ENCODE peak calls at places on chromosomes 5 and 9, in seven cellular contexts. One of them, this sample, is unnamed.

GRCh38 chr9:2157277-2158105 is 142.3 kb downstream of the SMARCA2 start:
- DNase-seq in transverse colon: peak; percentile 18
- DNase-seq in K562: no peak
- DNase-seq in H1: no peak
- DNase-seq in tibial nerve: no peak
- DNase-seq in A549: peak; percentile 52
- DNase-seq in ovary: peak; percentile 58
- DNase-seq in this sample: peak; percentile 33

GRCh38 chr5:142548739-142549275 is 137.1 kb downstream of the FGF1 start:
- DNase-seq in transverse colon: peak; percentile 41
- DNase-seq in K562: peak; percentile 78
- DNase-seq in H1: peak; percentile 78
- DNase-seq in tibial nerve: peak; percentile 71
- DNase-seq in A549: peak; percentile 93
- DNase-seq in ovary: peak; percentile 26
- DNase-seq in this sample: peak; percentile 36

GRCh38 chr5:135318037-135318436 is 81.0 kb downstream of the MACROH2A1 start:
- DNase-seq in transverse colon: no peak
- DNase-seq in K562: no peak
- DNase-seq in H1: no peak
- DNase-seq in tibial nerve: no peak
- DNase-seq in A549: no peak
- DNase-seq in ovary: no peak
- DNase-seq in this sample: peak; percentile 13

GRCh38 chr9:13369426-13369825 is 89.9 kb upstream of the MPDZ start:
- DNase-seq in transverse colon: no peak
- DNase-seq in K562: no peak
- DNase-seq in H1: no peak
- DNase-seq in tibial nerve: no peak
- DNase-seq in A549: no peak
- DNase-seq in ovary: no peak
- DNase-seq in this sample: no peak

GRCh38 chr5:171512397-171512796 is 93.0 kb downstream of the FGF18 start:
- DNase-seq in transverse colon: no peak
- DNase-seq in K562: no peak
- DNase-seq in H1: no peak
- DNase-seq in tibial nerve: no peak
- DNase-seq in A549: no peak
- DNase-seq in ovary: no peak
- DNase-seq in this sample: no peak

GRCh38 chr9:79945495-79945894 is 373.7 kb downstream of the TLE4 start:
- DNase-seq in transverse colon: no peak
- DNase-seq in K562: no peak
- DNase-seq in H1: no peak
- DNase-seq in tibial nerve: no peak
- DNase-seq in A549: no peak
- DNase-seq in ovary: no peak
- DNase-seq in this sample: no peak

GRCh38 chr5:43104102-43104501 is 16.6 kb upstream of the ZNF131 start:
- DNase-seq in transverse colon: no peak
- DNase-seq in K562: no peak
- DNase-seq in H1: no peak
- DNase-seq in tibial nerve: no peak
- DNase-seq in A549: no peak
- DNase-seq in ovary: no peak
- DNase-seq in this sample: no peak

GRCh38 chr5:76689321-76690026 is 26.5 kb upstream of the F2R start:
- DNase-seq in transverse colon: no peak
- DNase-seq in K562: no peak
- DNase-seq in H1: no peak
- DNase-seq in tibial nerve: no peak
- DNase-seq in A549: peak; percentile 6
- DNase-seq in ovary: no peak
- DNase-seq in this sample: no peak

GRCh38 chr5:144598451-144599068 is 427.9 kb downstream of the KCTD16 start:
- DNase-seq in transverse colon: peak; percentile 20
- DNase-seq in K562: no peak
- DNase-seq in H1: no peak
- DNase-seq in tibial nerve: no peak
- DNase-seq in A549: no peak
- DNase-seq in ovary: no peak
- DNase-seq in this sample: peak; percentile 44

GRCh38 chr5:42767491-42768105 is 11.0 kb downstream of the CCDC152 start:
- DNase-seq in transverse colon: no peak
- DNase-seq in K562: no peak
- DNase-seq in H1: no peak
- DNase-seq in tibial nerve: no peak
- DNase-seq in A549: peak; percentile 22
- DNase-seq in ovary: no peak
- DNase-seq in this sample: no peak

GRCh38 chr9:20356392-20357206 is 265.7 kb downstream of the MLLT3 start:
- DNase-seq in transverse colon: peak; percentile 74
- DNase-seq in K562: no peak
- DNase-seq in H1: peak; percentile 36
- DNase-seq in tibial nerve: peak; percentile 59
- DNase-seq in A549: peak; percentile 83
- DNase-seq in ovary: peak; percentile 62
- DNase-seq in this sample: peak; percentile 64

GRCh38 chr5:172943283-172943841 is 15.9 kb upstream of the RPL26L1 start:
- DNase-seq in transverse colon: no peak
- DNase-seq in K562: peak; percentile 74
- DNase-seq in H1: no peak
- DNase-seq in tibial nerve: no peak
- DNase-seq in A549: no peak
- DNase-seq in ovary: peak; percentile 62
- DNase-seq in this sample: no peak

GRCh38 chr5:156411-157072 is 34.8 kb upstream of the LRRC14B start:
- DNase-seq in transverse colon: no peak
- DNase-seq in K562: no peak
- DNase-seq in H1: no peak
- DNase-seq in tibial nerve: no peak
- DNase-seq in A549: no peak
- DNase-seq in ovary: no peak
- DNase-seq in this sample: no peak

DNA sequence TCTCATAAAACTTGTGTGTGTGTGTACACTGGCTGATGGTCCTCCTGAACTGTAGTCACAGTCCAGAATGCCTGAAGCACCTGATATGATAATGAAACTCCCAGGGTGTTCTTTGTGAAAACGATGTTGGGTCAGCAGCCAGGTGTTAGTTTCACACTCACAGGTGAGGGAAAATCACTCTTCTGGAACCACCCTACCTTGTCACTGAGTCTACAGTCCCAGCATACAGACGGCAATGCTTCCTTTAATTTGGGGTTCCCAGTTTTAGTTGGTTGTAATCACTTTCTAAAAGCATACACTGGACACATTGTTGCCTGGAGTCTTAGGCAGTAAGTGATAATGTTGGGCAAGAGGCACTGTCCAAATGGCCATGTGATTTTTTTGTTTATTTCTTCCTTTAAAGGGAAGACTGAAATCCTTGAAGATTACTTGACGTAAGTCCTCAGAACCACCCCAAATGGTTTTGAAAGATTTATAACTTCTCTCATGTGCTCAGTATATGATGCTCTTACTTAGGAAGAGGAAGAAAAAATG is 18.2 kb upstream of the MGAT1 start:
- DNase-seq in transverse colon: peak; percentile 41
- DNase-seq in K562: no peak
- DNase-seq in H1: no peak
- DNase-seq in tibial nerve: no peak
- DNase-seq in A549: no peak
- DNase-seq in ovary: no peak
- DNase-seq in this sample: no peak
- TF ChIP-seq EP300 in transverse colon: peak; percentile 33
- TF ChIP-seq EP300 in K562: no peak
- TF ChIP-seq EP300 in H1: no peak
- TF ChIP-seq EP300 in tibial nerve: peak; percentile 87
- TF ChIP-seq EP300 in A549: no peak
- TF ChIP-seq EP300 in ovary: peak; percentile 39
- TF ChIP-seq EP300 in this sample: no peak

GRCh38 chr9:112007575-112008240 is 111.1 kb downstream of the UGCG start:
- DNase-seq in transverse colon: no peak
- DNase-seq in K562: no peak
- DNase-seq in H1: no peak
- DNase-seq in tibial nerve: no peak
- DNase-seq in A549: no peak
- DNase-seq in ovary: no peak
- DNase-seq in this sample: no peak
- H3K4me1 ChIP-seq in transverse colon: peaks cover 26% of the 10 kb centered on the region
- H3K4me1 ChIP-seq in K562: peaks cover 26% of the 10 kb centered on the region
- H3K4me1 ChIP-seq in H1: no peaks in the 10 kb centered on the region
- H3K4me1 ChIP-seq in tibial nerve: peaks cover 11% of the 10 kb centered on the region
- H3K4me1 ChIP-seq in A549: peaks cover 26% of the 10 kb centered on the region
- H3K4me1 ChIP-seq in ovary: no peaks in the 10 kb centered on the region
- H3K4me1 ChIP-seq in this sample: peaks cover 15% of the 10 kb centered on the region

GRCh38 chr5:31638286-31638685 is 645 bp upstream of the PDZD2 start:
- DNase-seq in transverse colon: no peak
- DNase-seq in K562: no peak
- DNase-seq in H1: no peak
- DNase-seq in tibial nerve: peak; percentile 19
- DNase-seq in A549: no peak
- DNase-seq in ovary: peak; percentile 55
- DNase-seq in this sample: no peak

GRCh38 chr5:31640024-31640423 is 1.1 kb downstream of the PDZD2 start:
- DNase-seq in transverse colon: no peak
- DNase-seq in K562: no peak
- DNase-seq in H1: no peak
- DNase-seq in tibial nerve: no peak
- DNase-seq in A549: no peak
- DNase-seq in ovary: peak; percentile 19
- DNase-seq in this sample: no peak

GRCh38 chr5:31639488-31640011 is 619 bp downstream of the PDZD2 start:
- DNase-seq in transverse colon: no peak
- DNase-seq in K562: no peak
- DNase-seq in H1: no peak
- DNase-seq in tibial nerve: no peak
- DNase-seq in A549: no peak
- DNase-seq in ovary: peak; percentile 43
- DNase-seq in this sample: no peak

GRCh38 chr5:31637851-31638250 is 1.1 kb upstream of the PDZD2 start:
- DNase-seq in transverse colon: no peak
- DNase-seq in K562: no peak
- DNase-seq in H1: no peak
- DNase-seq in tibial nerve: no peak
- DNase-seq in A549: no peak
- DNase-seq in ovary: no peak
- DNase-seq in this sample: no peak

GRCh38 chr5:31638748-31639418 is at the start of gene PDZD2:
- DNase-seq in transverse colon: peak; percentile 60
- DNase-seq in K562: peak; percentile 75
- DNase-seq in H1: peak; percentile 39
- DNase-seq in tibial nerve: peak; percentile 68
- DNase-seq in A549: peak; percentile 65
- DNase-seq in ovary: peak; percentile 84
- DNase-seq in this sample: peak; percentile 58
- TF ChIP-seq CTCF in transverse colon: no peak
- TF ChIP-seq CTCF in K562: peak; percentile 54
- TF ChIP-seq CTCF in H1: peak; percentile 41
- TF ChIP-seq CTCF in tibial nerve: peak; percentile 72
- TF ChIP-seq CTCF in A549: peak; percentile 53
- TF ChIP-seq CTCF in ovary: peak; percentile 49
- TF ChIP-seq CTCF in this sample: no peak

GRCh38 chr9:136845465-136846261 is 3.4 kb downstream of the AJM1 start:
- DNase-seq in transverse colon: no peak
- DNase-seq in K562: no peak
- DNase-seq in H1: no peak
- DNase-seq in tibial nerve: no peak
- DNase-seq in A549: no peak
- DNase-seq in ovary: no peak
- DNase-seq in this sample: no peak
- TF ChIP-seq EP300 in transverse colon: no peak
- TF ChIP-seq EP300 in K562: no peak
- TF ChIP-seq EP300 in H1: no peak
- TF ChIP-seq EP300 in tibial nerve: no peak
- TF ChIP-seq EP300 in A549: no peak
- TF ChIP-seq EP300 in ovary: no peak
- TF ChIP-seq EP300 in this sample: no peak

This sample was measured in stomach.